ENCODE peak calls at places on chromosomes 2 and 18, in six cellular contexts. Z is HCT116, D is breast epithelium, P is upper lobe of left lung, E is transverse colon, B is K562. N is an unnamed sample. For H3K4me1, the result is how much of the 10 kb centered on the place peaks cover.

GRCh38 chr2:46300406-46300832 is 3.2 kb downstream of the EPAS1 start:
- DNase-seq in Z (no peak), B (no peak), D (no peak), E (no peak), P (no peak), N (no peak)

GRCh38 chr18:78069784-78070664 is 820.4 kb downstream of the GALR1 start:
- DNase-seq in Z (no peak), B (no peak), E (peak), P (peak), D (peak), N (peak)

GRCh38 chr2:39837856-39838453 is 58.9 kb upstream of the THUMPD2 start:
- DNase-seq in E (no peak), D (no peak), Z (peak), B (peak), P (no peak), N (no peak)

GRCh38 chr2:113138428-113139322 is 11.3 kb downstream of the IL1RN start:
- DNase-seq in Z (peak), B (peak), D (no peak), E (no peak), P (peak), N (no peak)

GRCh38 chr2:80073134-80073561 is 231.4 kb downstream of the LRRTM1 start:
- DNase-seq in B (peak), P (peak), D (no peak), Z (peak), E (peak), N (no peak)

GRCh38 chr2:138829326-138829725 is 49.1 kb upstream of the NXPH2 start:
- DNase-seq in D (no peak), E (no peak), Z (peak), B (peak), P (peak), N (no peak)

GRCh38 chr2:64273524-64274398 is 129.5 kb upstream of the PELI1 start:
- DNase-seq in Z (no peak), D (peak), E (peak), P (peak), B (no peak), N (no peak)

GRCh38 chr18:12295389-12296086 is 12.5 kb upstream of the TUBB6 start:
- DNase-seq in D (no peak), B (no peak), Z (no peak), P (no peak), E (no peak), N (no peak)

GRCh38 chr2:9244985-9245544 is 38.5 kb downstream of the ASAP2 start:
- DNase-seq in P (no peak), Z (no peak), E (no peak), D (no peak), B (no peak), N (no peak)

GRCh38 chr2:110869472-110870446 is 137.4 kb downstream of the ACOXL start:
- DNase-seq in P (no peak), E (peak), D (no peak), Z (peak), B (no peak), N (peak)

GRCh38 chr2:175844169-175844568 is 157.9 kb downstream of the LNPK start:
- DNase-seq in Z (peak), P (no peak), D (no peak), E (no peak), B (no peak), N (no peak)

GRCh38 chr2:26458365-26459042 is 19.4 kb downstream of the OTOF start:
- DNase-seq in Z (no peak), P (no peak), D (no peak), B (no peak), E (no peak), N (no peak)

GRCh38 chr18:72830109-72830508 is 37.7 kb downstream of the NETO1 start:
- DNase-seq in D (no peak), E (no peak), B (no peak), P (no peak), Z (no peak), N (no peak)

GRCh38 chr18:23136326-23137092 is 1.2 kb downstream of the CABLES1 start:
- DNase-seq in P (peak), B (no peak), E (no peak), Z (no peak), D (peak), N (no peak)

GRCh38 chr2:124566518-124566970 is 541.5 kb downstream of the CNTNAP5 start:
- DNase-seq in D (no peak), P (peak), B (no peak), E (no peak), Z (no peak), N (no peak)

GRCh38 chr2:238511614-238511950 is 84.9 kb downstream of the ASB1 start:
- DNase-seq in B (no peak), E (no peak), P (no peak), Z (no peak), D (no peak), N (no peak)

GRCh38 chr2:29329899-29330298 is 214.7 kb downstream of the CLIP4 start:
- DNase-seq in Z (no peak), P (no peak), B (peak), D (no peak), E (no peak), N (no peak)

GRCh38 chr2:42031281-42031680 is 16.5 kb upstream of the PKDCC start:
- DNase-seq in Z (no peak), D (no peak), B (no peak), P (no peak), E (no peak), N (no peak)

GRCh38 chr2:222903234-222904220 is 42.7 kb downstream of the ACSL3 start:
- DNase-seq in B (peak), E (peak), D (no peak), Z (no peak), P (peak), N (no peak)

GRCh38 chr2:75090770-75091515 is 108.4 kb downstream of the TACR1 start:
- DNase-seq in P (no peak), B (peak), E (no peak), D (no peak), Z (no peak), N (peak)

GRCh38 chr2:41722668-41723369 is 325.0 kb upstream of the PKDCC start:
- DNase-seq in P (no peak), Z (no peak), E (no peak), D (no peak), B (no peak), N (no peak)

GRCh38 chr2:214244847-214245246 is 166.0 kb upstream of the VWC2L start:
- DNase-seq in Z (no peak), P (no peak), E (no peak), B (no peak), D (no peak), N (no peak)

GRCh38 chr2:108959401-108959800 is 29.6 kb downstream of the EDAR start:
- DNase-seq in P (no peak), B (no peak), E (no peak), D (no peak), Z (no peak), N (no peak)

GRCh38 chr2:79702934-79703333 is 190.1 kb downstream of the CTNNA2 start:
- DNase-seq in D (no peak), P (no peak), B (no peak), Z (no peak), E (no peak), N (no peak)

GRCh38 chr2:67600946-67601345 is 203.8 kb downstream of the ETAA1 start:
- DNase-seq in B (no peak), E (no peak), P (no peak), Z (no peak), D (no peak), N (no peak)

GRCh38 chr2:233082222-233082933 is 22.2 kb downstream of the INPP5D start:
- DNase-seq in B (no peak), Z (no peak), P (no peak), E (no peak), D (no peak), N (no peak)

GRCh38 chr2:233080836-233081229 is 20.7 kb downstream of the INPP5D start:
- DNase-seq in Z (no peak), B (no peak), E (no peak), D (no peak), P (no peak), N (no peak)

GRCh38 chr2:233082934-233083755 is 23.0 kb downstream of the INPP5D start:
- DNase-seq in B (no peak), D (no peak), E (no peak), Z (no peak), P (no peak), N (no peak)

GRCh38 chr2:233081232-233081730 is 21.1 kb downstream of the INPP5D start:
- DNase-seq in Z (no peak), E (no peak), D (no peak), P (no peak), B (no peak), N (no peak)

DNA sequence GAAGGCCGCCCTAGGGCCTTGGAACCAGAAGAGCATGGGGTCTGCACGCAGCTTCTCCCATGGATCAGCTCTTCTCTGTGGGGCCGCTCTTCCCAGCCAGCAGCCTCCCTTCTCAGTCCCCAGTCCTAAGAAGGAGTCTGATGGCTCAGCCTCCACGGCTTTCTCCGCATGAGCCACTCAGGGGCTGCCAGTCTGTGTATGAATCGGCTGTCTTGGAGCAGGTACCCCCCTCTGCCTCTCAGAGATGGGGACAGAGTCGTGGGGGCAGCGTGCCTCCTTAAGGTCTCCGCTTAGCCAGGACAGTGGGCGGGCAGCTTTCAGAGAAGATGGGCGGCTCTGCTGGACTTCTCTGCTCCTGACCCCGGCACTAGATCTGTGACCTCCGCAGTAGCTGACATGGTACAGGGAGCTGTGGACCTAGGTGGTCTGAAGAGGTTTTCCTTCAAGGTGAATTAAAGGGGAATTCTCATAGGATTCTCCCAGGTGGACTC is 21.6 kb downstream of the INPP5D start:
- DNase-seq in P (no peak), Z (no peak), D (no peak), E (no peak), B (no peak), N (no peak)
- TF ChIP-seq POLR2AphosphoS5 in P (no peak), Z (no peak), D (no peak), E (no peak), B (no peak), N (no peak)

DNA sequence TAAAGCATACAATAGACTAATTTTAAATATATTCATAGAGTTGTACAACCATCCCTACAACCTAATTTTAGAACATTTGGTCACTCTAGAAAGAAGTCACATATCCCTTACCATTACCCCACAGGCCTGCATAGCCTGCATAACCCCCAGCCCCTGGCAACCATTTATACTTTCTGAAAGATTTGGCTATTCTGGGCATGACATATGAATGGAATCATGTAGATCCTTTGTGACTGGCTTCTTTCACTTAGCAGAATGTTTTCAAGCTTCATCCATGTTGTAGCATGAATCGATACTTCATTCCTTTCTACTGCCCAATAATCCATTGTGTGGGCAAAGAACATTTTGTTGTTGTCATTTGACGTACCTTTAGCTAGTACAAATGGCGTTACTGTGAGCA is 151.5 kb downstream of the WDSUB1 start:
- DNase-seq in P (no peak), D (no peak), Z (no peak), B (no peak), E (no peak), N (no peak)
- H3K4me1 ChIP-seq in P (half or more), D (under half), Z (under half), B (under half), E (half or more), N (half or more)

DNA sequence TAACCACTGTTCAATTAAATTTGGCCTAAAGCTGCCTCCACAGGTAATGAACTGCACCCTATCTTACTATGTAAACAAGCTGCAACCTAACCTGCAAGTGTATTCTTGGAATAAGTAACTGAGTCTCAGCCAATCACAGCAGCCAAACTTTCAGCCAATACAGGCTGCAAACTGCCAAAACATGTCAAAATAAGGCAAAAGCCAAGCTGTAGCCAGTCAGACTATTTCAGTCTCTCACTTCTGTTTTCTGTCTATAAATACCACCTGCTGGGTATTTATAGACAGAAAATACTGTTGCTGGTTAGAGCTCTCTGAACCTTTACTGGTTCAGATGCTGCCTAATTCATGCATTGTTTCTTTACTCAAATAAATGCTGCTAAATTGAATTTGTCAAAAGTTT is 14.3 kb downstream of the C2orf76 start:
- DNase-seq in B (peak), P (no peak), D (no peak), E (no peak), Z (peak), N (no peak)
- TF ChIP-seq POLR2AphosphoS5 in B (no peak), P (no peak), D (no peak), E (no peak), Z (no peak), N (no peak)

DNA sequence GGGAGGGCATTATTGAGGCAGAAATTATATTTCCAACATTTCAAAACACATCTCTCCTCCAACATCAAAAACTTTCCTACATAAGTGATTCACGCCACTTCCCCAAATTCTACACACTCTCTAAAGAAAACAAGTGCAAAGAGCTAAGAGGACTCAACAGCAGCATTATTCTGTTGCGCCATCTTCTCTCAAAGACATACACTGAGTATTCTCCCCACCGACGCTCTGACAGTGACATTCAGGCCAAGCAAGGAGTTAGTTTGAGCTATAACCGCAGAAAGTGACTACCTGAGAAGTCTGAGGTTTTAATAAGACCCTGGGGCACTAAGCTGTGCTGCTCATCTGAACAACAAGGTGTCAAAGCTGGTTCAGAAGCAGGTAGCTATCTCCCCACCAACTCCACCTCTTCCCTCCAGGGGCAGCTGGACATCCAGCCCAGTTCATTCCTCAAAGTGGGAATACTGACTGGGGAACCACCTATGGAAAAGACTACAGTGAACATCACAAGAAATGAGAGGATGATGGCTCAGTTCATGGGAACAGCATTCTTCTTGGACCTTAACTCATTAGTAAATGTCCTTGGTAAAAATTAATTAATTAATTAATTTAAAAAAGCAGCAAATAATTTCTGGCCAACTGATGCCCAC is 309.5 kb upstream of the CCDC68 start:
- DNase-seq in D (no peak), B (no peak), E (no peak), P (no peak), Z (no peak), N (no peak)
- H3K4me1 ChIP-seq in D (under half), B (under half), E (under half), P (under half), Z (under half), N (under half)

DNA sequence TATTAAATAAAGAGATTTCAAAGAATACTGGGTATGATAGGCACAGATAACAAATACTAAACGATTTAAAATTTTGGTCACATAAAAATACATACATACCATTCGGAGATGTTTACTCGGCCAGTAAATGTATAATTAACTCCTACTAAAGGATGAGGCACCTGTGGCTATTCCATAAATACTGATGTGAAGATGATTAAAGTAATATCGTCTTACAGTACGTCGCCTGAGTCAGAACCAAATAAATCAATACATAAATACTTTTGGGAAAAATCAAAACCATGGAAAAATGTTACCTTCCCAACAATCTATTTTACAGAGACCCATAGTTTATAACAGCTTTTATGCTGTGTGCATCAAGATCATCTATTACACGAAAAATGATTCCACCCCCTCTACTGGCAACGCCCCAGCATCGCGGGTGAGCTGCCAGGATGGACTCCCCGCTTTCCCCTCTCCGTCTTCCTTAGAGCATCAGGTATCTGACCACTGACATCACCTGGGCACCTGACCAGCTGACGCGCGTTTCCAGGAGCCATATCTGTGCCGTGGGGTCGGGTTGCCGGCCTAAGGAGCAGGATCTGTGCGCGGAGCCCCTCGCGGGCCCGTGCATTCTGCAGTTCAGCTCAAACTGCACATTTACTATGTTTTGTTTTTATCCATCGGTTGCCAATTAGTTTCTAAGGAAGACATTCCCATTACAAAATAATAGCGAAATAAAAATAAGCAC is 970 bp downstream of the ICA1L start:
- DNase-seq in D (peak), E (peak), B (peak), P (peak), Z (peak), N (no peak)
- TF ChIP-seq POLR2AphosphoS5 in D (no peak), E (no peak), B (no peak), P (peak), Z (peak), N (peak)

GRCh38 chr2:197189770-197190434 is 120.7 kb downstream of the ANKRD44 start:
- DNase-seq in E (no peak), Z (no peak), D (no peak), P (no peak), B (no peak), N (peak)
- H3K4me1 ChIP-seq in E (under half), Z (under half), D (under half), P (under half), B (under half), N (under half)

DNA sequence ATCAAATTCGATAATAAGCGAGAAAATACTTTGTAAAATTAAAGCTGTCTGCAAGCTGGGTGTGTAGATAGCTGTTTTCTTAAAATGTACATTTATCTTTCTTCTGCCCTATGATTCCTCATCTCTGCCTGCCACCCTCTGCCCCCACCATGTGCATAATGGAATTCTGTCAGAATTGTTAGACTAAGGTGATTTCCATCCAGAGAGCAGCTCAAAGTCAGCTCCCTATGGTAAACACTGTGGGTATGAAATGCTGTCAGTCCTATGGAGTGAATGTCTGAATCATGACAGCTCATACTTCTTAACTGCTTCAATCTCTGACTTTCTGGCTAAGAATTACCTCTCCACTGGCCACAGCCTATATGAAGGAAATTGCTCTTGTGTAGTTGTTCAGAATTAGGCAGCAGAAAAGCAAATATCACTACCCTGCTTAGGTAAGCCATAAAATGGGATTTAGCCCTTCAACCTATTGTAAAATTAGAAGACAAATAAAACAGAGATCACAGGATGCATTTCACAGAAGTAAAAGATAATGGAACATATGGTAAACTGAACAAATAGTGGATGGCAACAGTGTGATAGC is 137.7 kb downstream of the CD8B2 start:
- DNase-seq in B (no peak), E (no peak), Z (no peak), D (no peak), P (no peak), N (no peak)
- TF ChIP-seq POLR2AphosphoS5 in B (no peak), E (no peak), Z (no peak), D (no peak), P (no peak), N (no peak)

GRCh38 chr2:101132202-101132601 is 19.0 kb downstream of the TBC1D8 start:
- DNase-seq in B (no peak), Z (no peak), E (no peak), D (no peak), P (no peak), N (no peak)
- H3K4me1 ChIP-seq in B (under half), Z (under half), E (under half), D (under half), P (under half), N (under half)

GRCh38 chr2:70140978-70141753 is 49.7 kb downstream of the C2orf42 start:
- DNase-seq in P (peak), B (peak), D (peak), E (peak), Z (peak), N (peak)
- TF ChIP-seq POLR2AphosphoS5 in P (peak), B (peak), D (peak), E (peak), Z (peak), N (peak)